ENCODE peak calls at places on chromosome 21, in four cellular contexts. One of them, this sample, is unnamed.

GRCh38 chr21:37146320-37147225 is 73.5 kb downstream of the TTC3 start:
- DNase-seq in IMR-90: peak; percentile 39
- DNase-seq in endothelial cell of umbilical vein: no peak
- DNase-seq in K562: no peak
- DNase-seq in this sample: no peak

GRCh38 chr21:33761104-33762036 is 119.1 kb downstream of the ITSN1 start:
- DNase-seq in endothelial cell of umbilical vein: peak; percentile 95
- DNase-seq in IMR-90: peak; percentile 99
- DNase-seq in K562: peak; percentile 84
- DNase-seq in this sample: peak; percentile 79

GRCh38 chr21:36839123-36839522 is 127.3 kb downstream of the HLCS start:
- DNase-seq in IMR-90: peak; percentile 91
- DNase-seq in endothelial cell of umbilical vein: no peak
- DNase-seq in K562: no peak
- DNase-seq in this sample: no peak

GRCh38 chr21:39529026-39529425 is 77.3 kb downstream of the SH3BGR start:
- DNase-seq in IMR-90: no peak
- DNase-seq in K562: peak; percentile 7
- DNase-seq in endothelial cell of umbilical vein: no peak
- DNase-seq in this sample: peak; percentile 12

GRCh38 chr21:42988234-42988965 is 14.0 kb downstream of the PKNOX1 start:
- DNase-seq in endothelial cell of umbilical vein: no peak
- DNase-seq in IMR-90: peak; percentile 82
- DNase-seq in K562: no peak
- DNase-seq in this sample: no peak

GRCh38 chr21:37032877-37033471 is 26.5 kb downstream of the RIPPLY3 start:
- DNase-seq in endothelial cell of umbilical vein: no peak
- DNase-seq in K562: no peak
- DNase-seq in IMR-90: peak; percentile 81
- DNase-seq in this sample: peak; percentile 23

GRCh38 chr21:17699524-17700189 is 87.0 kb upstream of the BTG3 start:
- DNase-seq in K562: no peak
- DNase-seq in endothelial cell of umbilical vein: no peak
- DNase-seq in IMR-90: no peak
- DNase-seq in this sample: no peak

GRCh38 chr21:39633770-39634181 is 21.0 kb downstream of the B3GALT5 start:
- DNase-seq in IMR-90: peak; percentile 92
- DNase-seq in endothelial cell of umbilical vein: no peak
- DNase-seq in K562: no peak
- DNase-seq in this sample: peak; percentile 61

GRCh38 chr21:18334066-18334465 is 69.5 kb downstream of the TMPRSS15 start:
- DNase-seq in IMR-90: no peak
- DNase-seq in endothelial cell of umbilical vein: no peak
- DNase-seq in K562: no peak
- DNase-seq in this sample: no peak

GRCh38 chr21:46328151-46328550 is 4.2 kb downstream of the PCNT start:
- DNase-seq in IMR-90: no peak
- DNase-seq in endothelial cell of umbilical vein: no peak
- DNase-seq in K562: no peak
- DNase-seq in this sample: no peak

GRCh38 chr21:35046880-35047229 is 2.2 kb downstream of the RUNX1 start:
- DNase-seq in endothelial cell of umbilical vein: no peak
- DNase-seq in K562: no peak
- DNase-seq in IMR-90: no peak
- DNase-seq in this sample: no peak

GRCh38 chr21:15809818-15810217 is 80.0 kb downstream of the USP25 start:
- DNase-seq in IMR-90: peak; percentile 78
- DNase-seq in endothelial cell of umbilical vein: no peak
- DNase-seq in K562: no peak
- DNase-seq in this sample: no peak

GRCh38 chr21:27424601-27425000 is 457.7 kb upstream of the ADAMTS5 start:
- DNase-seq in IMR-90: peak; percentile 34
- DNase-seq in endothelial cell of umbilical vein: no peak
- DNase-seq in K562: no peak
- DNase-seq in this sample: no peak
- H3K4me2 ChIP-seq in IMR-90: no peak overlapping the region
- H3K4me2 ChIP-seq in endothelial cell of umbilical vein: no peak overlapping the region
- H3K4me2 ChIP-seq in K562: no peak overlapping the region
- H3K4me2 ChIP-seq in this sample: peak overlapping the region; percentile 46

GRCh38 chr21:45042664-45043161 is 31.7 kb upstream of the ADARB1 start:
- DNase-seq in IMR-90: no peak
- DNase-seq in endothelial cell of umbilical vein: no peak
- DNase-seq in K562: no peak
- DNase-seq in this sample: no peak

GRCh38 chr21:45041351-45041805 is 33.0 kb upstream of the ADARB1 start:
- DNase-seq in IMR-90: peak; percentile 78
- DNase-seq in endothelial cell of umbilical vein: no peak
- DNase-seq in K562: no peak
- DNase-seq in this sample: peak; percentile 50

GRCh38 chr21:45043541-45044020 is 30.8 kb upstream of the ADARB1 start:
- DNase-seq in K562: no peak
- DNase-seq in endothelial cell of umbilical vein: no peak
- DNase-seq in IMR-90: no peak
- DNase-seq in this sample: no peak

GRCh38 chr21:45040739-45041138 is 33.6 kb upstream of the ADARB1 start:
- DNase-seq in IMR-90: no peak
- DNase-seq in endothelial cell of umbilical vein: no peak
- DNase-seq in K562: no peak
- DNase-seq in this sample: no peak

DNA sequence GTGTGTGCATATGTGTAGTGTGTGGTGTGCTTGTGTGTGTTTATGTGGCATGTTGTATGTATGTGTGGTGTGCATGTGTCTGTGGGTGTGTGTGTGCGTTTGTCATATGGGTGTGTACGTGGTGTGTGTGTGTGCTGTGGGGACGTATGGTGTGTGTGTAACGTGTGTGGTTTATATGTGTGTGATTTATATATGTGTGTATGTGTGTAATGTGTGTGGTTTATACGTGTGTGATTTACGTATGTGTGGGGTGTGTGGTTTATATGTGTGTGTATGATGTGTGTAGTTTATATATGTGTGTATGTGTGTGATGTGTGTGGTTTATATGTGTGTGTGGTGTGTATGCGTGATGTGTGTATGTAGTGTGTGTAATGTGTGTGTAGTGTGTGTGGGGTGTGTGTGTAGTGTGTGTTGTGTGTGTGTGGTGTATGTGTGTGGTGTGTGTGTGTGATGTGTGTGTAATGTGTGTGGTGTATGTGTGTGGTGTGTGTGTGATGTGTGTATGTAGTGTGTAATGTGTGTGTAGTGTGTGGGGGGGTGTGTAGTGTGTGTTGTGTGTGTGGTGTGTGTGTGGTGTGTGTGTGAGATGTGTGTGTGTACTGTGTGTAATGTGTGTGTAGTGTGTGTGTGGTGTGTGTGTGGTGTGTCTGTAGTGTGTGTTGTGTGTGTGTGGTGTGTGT is 32.3 kb upstream of the ADARB1 start:
- DNase-seq in IMR-90: no peak
- DNase-seq in K562: no peak
- DNase-seq in endothelial cell of umbilical vein: no peak
- DNase-seq in this sample: no peak
- H3K4me2 ChIP-seq in IMR-90: peak overlapping the region; percentile 29
- H3K4me2 ChIP-seq in K562: no peak overlapping the region
- H3K4me2 ChIP-seq in endothelial cell of umbilical vein: no peak overlapping the region
- H3K4me2 ChIP-seq in this sample: no peak overlapping the region

GRCh38 chr21:38267136-38267535 is 10.3 kb downstream of the KCNJ15 start:
- DNase-seq in endothelial cell of umbilical vein: no peak
- DNase-seq in K562: no peak
- DNase-seq in IMR-90: no peak
- DNase-seq in this sample: no peak

GRCh38 chr21:38267991-38268858 is 11.4 kb downstream of the KCNJ15 start:
- DNase-seq in K562: no peak
- DNase-seq in IMR-90: no peak
- DNase-seq in endothelial cell of umbilical vein: peak; percentile 41
- DNase-seq in this sample: peak; percentile 38

GRCh38 chr21:38269567-38269917 is 12.8 kb downstream of the KCNJ15 start:
- DNase-seq in IMR-90: no peak
- DNase-seq in K562: no peak
- DNase-seq in endothelial cell of umbilical vein: no peak
- DNase-seq in this sample: peak; percentile 26

GRCh38 chr21:38266732-38267131 is 9.9 kb downstream of the KCNJ15 start:
- DNase-seq in K562: no peak
- DNase-seq in endothelial cell of umbilical vein: no peak
- DNase-seq in IMR-90: peak; percentile 50
- DNase-seq in this sample: no peak

GRCh38 chr21:38268859-38269566 is 12.2 kb downstream of the KCNJ15 start:
- DNase-seq in IMR-90: no peak
- DNase-seq in K562: no peak
- DNase-seq in endothelial cell of umbilical vein: no peak
- DNase-seq in this sample: no peak
- H3K4me2 ChIP-seq in IMR-90: no peak overlapping the region
- H3K4me2 ChIP-seq in K562: no peak overlapping the region
- H3K4me2 ChIP-seq in endothelial cell of umbilical vein: no peak overlapping the region
- H3K4me2 ChIP-seq in this sample: peak overlapping the region; percentile 48

DNA sequence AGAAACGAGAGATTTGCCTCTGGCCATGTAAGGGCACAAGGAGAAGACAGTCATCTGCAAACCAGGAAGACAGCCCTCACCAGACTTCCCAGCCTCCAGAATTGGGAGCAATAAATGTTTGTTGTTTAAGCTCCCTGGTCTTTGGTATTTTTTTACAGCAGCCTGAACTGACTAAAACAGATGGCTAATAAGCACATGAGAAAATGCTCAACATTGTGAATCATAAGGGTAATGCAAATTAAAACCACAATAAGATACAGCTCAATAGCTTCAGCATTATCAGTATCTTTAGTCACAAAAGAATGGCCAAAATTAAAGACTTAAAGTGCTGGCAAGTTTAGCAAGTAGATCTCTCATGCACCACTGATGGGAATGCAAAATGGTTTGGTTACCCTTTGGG is 11.7 kb downstream of the UBE2G2 start:
- DNase-seq in endothelial cell of umbilical vein: no peak
- DNase-seq in IMR-90: peak; percentile 58
- DNase-seq in K562: no peak
- DNase-seq in this sample: no peak
- H3K4me2 ChIP-seq in endothelial cell of umbilical vein: no peak overlapping the region
- H3K4me2 ChIP-seq in IMR-90: no peak overlapping the region
- H3K4me2 ChIP-seq in K562: no peak overlapping the region
- H3K4me2 ChIP-seq in this sample: no peak overlapping the region

This sample was measured in hepatocyte.